ENCODE peak calls at places on chromosomes 1 and 21, in six cellular contexts. One of them, this sample, is unnamed.
A peak's percentile ranks its signal among the peaks of the same experiment; 100 is the strongest.

GRCh38 chr1:226349801-226350503 is 41.0 kb upstream of the LIN9 start:
- DNase-seq in GM12891: no peak
- DNase-seq in GM12878: no peak
- DNase-seq in H1: no peak
- DNase-seq in HepG2: no peak
- DNase-seq in K562: peak; percentile 71
- DNase-seq in this sample: peak; percentile 37

GRCh38 chr1:232982238-232982944 is 32.0 kb downstream of the NTPCR start:
- DNase-seq in GM12891: no peak
- DNase-seq in GM12878: no peak
- DNase-seq in H1: no peak
- DNase-seq in HepG2: no peak
- DNase-seq in K562: no peak
- DNase-seq in this sample: no peak

GRCh38 chr1:174912243-174912642 is 87.5 kb upstream of the CACYBP start:
- DNase-seq in GM12891: no peak
- DNase-seq in GM12878: peak; percentile 15
- DNase-seq in H1: no peak
- DNase-seq in HepG2: no peak
- DNase-seq in K562: no peak
- DNase-seq in this sample: no peak

GRCh38 chr1:175355414-175355813 is 162.8 kb upstream of the KIAA0040 start:
- DNase-seq in GM12891: no peak
- DNase-seq in GM12878: no peak
- DNase-seq in H1: no peak
- DNase-seq in HepG2: no peak
- DNase-seq in K562: no peak
- DNase-seq in this sample: no peak

GRCh38 chr1:99560192-99561040 is 85.5 kb upstream of the PALMD start:
- DNase-seq in GM12891: no peak
- DNase-seq in GM12878: no peak
- DNase-seq in H1: no peak
- DNase-seq in HepG2: no peak
- DNase-seq in K562: no peak
- DNase-seq in this sample: no peak

GRCh38 chr1:155136728-155137127 is 1.1 kb downstream of the SLC50A1 start:
- DNase-seq in GM12891: no peak
- DNase-seq in GM12878: no peak
- DNase-seq in H1: no peak
- DNase-seq in HepG2: no peak
- DNase-seq in K562: no peak
- DNase-seq in this sample: no peak

GRCh38 chr21:42061866-42062542 is 9.1 kb upstream of the UMODL1 start:
- DNase-seq in GM12891: peak; percentile 42
- DNase-seq in GM12878: no peak
- DNase-seq in H1: no peak
- DNase-seq in HepG2: no peak
- DNase-seq in K562: no peak
- DNase-seq in this sample: no peak

GRCh38 chr1:175314300-175314699 is 121.7 kb upstream of the KIAA0040 start:
- DNase-seq in GM12891: no peak
- DNase-seq in GM12878: no peak
- DNase-seq in H1: no peak
- DNase-seq in HepG2: no peak
- DNase-seq in K562: no peak
- DNase-seq in this sample: no peak

GRCh38 chr1:182175340-182176068 is 114.0 kb upstream of the ZNF648 start:
- DNase-seq in GM12891: no peak
- DNase-seq in GM12878: no peak
- DNase-seq in H1: no peak
- DNase-seq in HepG2: peak; percentile 63
- DNase-seq in K562: no peak
- DNase-seq in this sample: no peak

GRCh38 chr1:56397811-56398231 is 181.5 kb downstream of the PLPP3 start:
- DNase-seq in GM12891: no peak
- DNase-seq in GM12878: no peak
- DNase-seq in H1: no peak
- DNase-seq in HepG2: no peak
- DNase-seq in K562: no peak
- DNase-seq in this sample: no peak

GRCh38 chr1:53069663-53070327 is 7.8 kb downstream of the PODN start:
- DNase-seq in GM12891: peak; percentile 7
- DNase-seq in GM12878: no peak
- DNase-seq in H1: no peak
- DNase-seq in HepG2: no peak
- DNase-seq in K562: no peak
- DNase-seq in this sample: peak; percentile 14

GRCh38 chr21:32248616-32249550 is 30.0 kb downstream of the MIS18A start:
- DNase-seq in GM12891: no peak
- DNase-seq in GM12878: no peak
- DNase-seq in H1: no peak
- DNase-seq in HepG2: no peak
- DNase-seq in K562: no peak
- DNase-seq in this sample: no peak

GRCh38 chr1:193285626-193286025 is 99.2 kb upstream of the B3GALT2 start:
- DNase-seq in GM12891: no peak
- DNase-seq in GM12878: no peak
- DNase-seq in H1: no peak
- DNase-seq in HepG2: no peak
- DNase-seq in K562: no peak
- DNase-seq in this sample: no peak

GRCh38 chr1:229836324-229836723 is 210.3 kb downstream of the URB2 start:
- DNase-seq in GM12891: no peak
- DNase-seq in GM12878: no peak
- DNase-seq in H1: no peak
- DNase-seq in HepG2: no peak
- DNase-seq in K562: no peak
- DNase-seq in this sample: no peak

GRCh38 chr1:206116191-206116872 is 856 bp downstream of the AVPR1B start:
- DNase-seq in GM12891: no peak
- DNase-seq in GM12878: no peak
- DNase-seq in H1: no peak
- DNase-seq in HepG2: no peak
- DNase-seq in K562: no peak
- DNase-seq in this sample: no peak

GRCh38 chr1:184520343-184520742 is 133.5 kb downstream of the C1orf21 start:
- DNase-seq in GM12891: no peak
- DNase-seq in GM12878: no peak
- DNase-seq in H1: no peak
- DNase-seq in HepG2: no peak
- DNase-seq in K562: no peak
- DNase-seq in this sample: no peak

GRCh38 chr1:16915627-16915973 is 6.1 kb upstream of the CROCC start:
- DNase-seq in GM12891: no peak
- DNase-seq in GM12878: no peak
- DNase-seq in H1: no peak
- DNase-seq in HepG2: no peak
- DNase-seq in K562: no peak
- DNase-seq in this sample: no peak

GRCh38 chr1:101460709-101461108 is 223.9 kb downstream of the S1PR1 start:
- DNase-seq in GM12891: no peak
- DNase-seq in GM12878: no peak
- DNase-seq in H1: no peak
- DNase-seq in HepG2: no peak
- DNase-seq in K562: no peak
- DNase-seq in this sample: no peak

GRCh38 chr1:25700626-25701025 is 84.0 kb downstream of the MAN1C1 start:
- DNase-seq in GM12891: no peak
- DNase-seq in GM12878: no peak
- DNase-seq in H1: no peak
- DNase-seq in HepG2: no peak
- DNase-seq in K562: peak; percentile 57
- DNase-seq in this sample: no peak

GRCh38 chr1:25800538-25801377 is 765 bp downstream of the SELENON start:
- DNase-seq in GM12891: no peak
- DNase-seq in GM12878: no peak
- DNase-seq in H1: no peak
- DNase-seq in HepG2: no peak
- DNase-seq in K562: no peak
- DNase-seq in this sample: no peak

GRCh38 chr1:6832789-6833188 is 47.5 kb downstream of the CAMTA1 start:
- DNase-seq in GM12891: no peak
- DNase-seq in GM12878: no peak
- DNase-seq in H1: no peak
- DNase-seq in HepG2: no peak
- DNase-seq in K562: no peak
- DNase-seq in this sample: no peak

GRCh38 chr1:112619518-112620458 is at the start of gene CAPZA1:
- DNase-seq in GM12891: peak; percentile 68
- DNase-seq in GM12878: peak; percentile 62
- DNase-seq in H1: peak; percentile 61
- DNase-seq in HepG2: peak; percentile 76
- DNase-seq in K562: peak; percentile 87
- DNase-seq in this sample: peak; percentile 69
- TF ChIP-seq POLR2A in GM12891: peak; percentile 94
- TF ChIP-seq POLR2A in GM12878: peak; percentile 93
- TF ChIP-seq POLR2A in H1: peak; percentile 96
- TF ChIP-seq POLR2A in HepG2: peak; percentile 92
- TF ChIP-seq POLR2A in K562: peak; percentile 98
- TF ChIP-seq POLR2A in this sample: peak; percentile 94

DNA sequence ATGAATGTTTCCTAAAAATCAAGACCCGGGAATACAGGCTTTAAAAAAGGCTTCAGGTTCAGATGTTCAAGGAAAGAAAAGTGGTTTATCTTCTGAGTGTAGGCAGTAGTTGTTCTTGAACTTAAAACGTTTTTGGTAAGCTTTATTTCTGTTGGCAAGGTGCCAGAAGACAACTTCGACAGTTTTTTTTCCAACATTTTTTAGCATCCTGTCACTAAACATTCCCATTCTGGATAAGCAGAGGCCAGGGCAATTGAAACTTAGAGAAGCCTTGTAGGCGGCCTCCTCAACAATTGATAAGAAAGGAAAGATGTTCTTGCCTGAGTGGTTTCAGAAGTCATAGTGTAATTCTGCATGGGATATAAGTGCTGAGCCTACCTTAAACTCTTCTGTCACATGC is 66.7 kb downstream of the PATJ start:
- DNase-seq in GM12891: no peak
- DNase-seq in GM12878: no peak
- DNase-seq in H1: no peak
- DNase-seq in HepG2: no peak
- DNase-seq in K562: no peak
- DNase-seq in this sample: no peak
- TF ChIP-seq TAF1 in GM12891: no peak
- TF ChIP-seq TAF1 in GM12878: no peak
- TF ChIP-seq TAF1 in H1: no peak
- TF ChIP-seq TAF1 in HepG2: no peak
- TF ChIP-seq TAF1 in K562: no peak
- TF ChIP-seq TAF1 in this sample: no peak

GRCh38 chr1:44777547-44777946 is 2.2 kb downstream of the RPS8 start:
- DNase-seq in GM12891: no peak
- DNase-seq in GM12878: no peak
- DNase-seq in H1: no peak
- DNase-seq in HepG2: no peak
- DNase-seq in K562: no peak
- DNase-seq in this sample: no peak

GRCh38 chr1:44776749-44777068 is 1.4 kb downstream of the RPS8 start:
- DNase-seq in GM12891: no peak
- DNase-seq in GM12878: no peak
- DNase-seq in H1: no peak
- DNase-seq in HepG2: no peak
- DNase-seq in K562: no peak
- DNase-seq in this sample: no peak

GRCh38 chr1:44778705-44779576 is 3.6 kb downstream of the RPS8 start:
- DNase-seq in GM12891: no peak
- DNase-seq in GM12878: no peak
- DNase-seq in H1: no peak
- DNase-seq in HepG2: no peak
- DNase-seq in K562: no peak
- DNase-seq in this sample: no peak

GRCh38 chr1:44775930-44776748 is 799 bp downstream of the RPS8 start:
- DNase-seq in GM12891: no peak
- DNase-seq in GM12878: no peak
- DNase-seq in H1: no peak
- DNase-seq in HepG2: no peak
- DNase-seq in K562: peak; percentile 57
- DNase-seq in this sample: peak; percentile 31

DNA sequence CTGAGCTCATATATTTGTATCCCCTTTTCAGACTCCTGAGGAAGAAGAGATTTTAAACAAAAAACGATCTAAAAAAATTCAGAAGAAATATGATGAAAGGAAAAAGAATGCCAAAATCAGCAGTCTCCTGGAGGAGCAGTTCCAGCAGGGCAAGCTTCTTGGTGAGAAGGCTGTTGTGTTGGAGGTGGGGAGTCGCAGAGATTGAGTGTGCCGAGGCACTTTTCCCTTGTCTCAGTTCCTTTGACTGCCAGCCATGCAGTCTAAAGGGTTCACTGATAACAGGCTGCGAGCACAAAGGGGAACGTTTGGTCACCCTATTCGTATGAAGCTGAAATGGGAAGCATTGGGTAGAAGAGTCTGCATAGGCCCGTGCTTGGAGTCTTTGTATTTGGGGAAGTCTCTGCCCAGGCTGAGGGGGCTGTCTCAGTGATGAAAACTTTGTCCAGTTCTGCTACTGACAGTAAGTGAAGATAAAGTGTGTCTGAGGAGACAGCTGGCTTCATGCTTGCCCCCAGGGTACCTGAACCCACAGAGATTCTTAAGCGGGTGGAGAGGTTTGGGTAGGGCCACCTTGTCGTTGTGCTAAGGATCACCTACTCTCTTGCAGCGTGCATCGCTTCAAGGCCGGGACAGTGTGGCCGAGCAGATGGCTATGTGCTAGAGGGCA is 2.8 kb downstream of the RPS8 start:
- DNase-seq in GM12891: no peak
- DNase-seq in GM12878: no peak
- DNase-seq in H1: no peak
- DNase-seq in HepG2: no peak
- DNase-seq in K562: no peak
- DNase-seq in this sample: no peak
- TF ChIP-seq POLR2AphosphoS5 in GM12891: peak; percentile 15
- TF ChIP-seq POLR2AphosphoS5 in GM12878: no peak
- TF ChIP-seq POLR2AphosphoS5 in H1: peak; percentile 20
- TF ChIP-seq POLR2AphosphoS5 in HepG2: no peak
- TF ChIP-seq POLR2AphosphoS5 in K562: no peak
- TF ChIP-seq POLR2AphosphoS5 in this sample: no peak

GRCh38 chr1:204288061-204288588 is 71.6 kb downstream of the PLEKHA6 start:
- DNase-seq in GM12891: no peak
- DNase-seq in GM12878: no peak
- DNase-seq in H1: no peak
- DNase-seq in HepG2: peak; percentile 79
- DNase-seq in K562: no peak
- DNase-seq in this sample: no peak
- TF ChIP-seq POLR2A in GM12891: no peak
- TF ChIP-seq POLR2A in GM12878: no peak
- TF ChIP-seq POLR2A in H1: no peak
- TF ChIP-seq POLR2A in HepG2: peak; percentile 67
- TF ChIP-seq POLR2A in K562: no peak
- TF ChIP-seq POLR2A in this sample: no peak

This sample was measured in GM12892.